ENCODE peak calls at places on chromosomes 13 and 19, in six cellular contexts. D is GM23248; P is germinal center; T is activated naive CD8-positive, alpha-beta T cell treated with anti-CD3 and anti-CD28 coated beads, Interleukin-2, amount 50 U/mL, for 24 hours; O is RWPE1; J is caudate nucleus. I is an unnamed sample.

GRCh38 chr13:31408927-31409326 is 209.2 kb downstream of the B3GLCT start:
- DNase-seq in P (no peak), O (no peak), J (no peak), D (no peak), T (no peak), I (no peak)

GRCh38 chr19:53621885-53622710 is 9.7 kb upstream of the DPRX start:
- DNase-seq in O (peak), D (no peak), J (no peak), P (no peak), T (no peak), I (no peak)

GRCh38 chr13:30111810-30112209 is 195.5 kb downstream of the KATNAL1 start:
- DNase-seq in T (peak), D (peak), O (no peak), P (peak), J (no peak), I (no peak)

GRCh38 chr13:99687728-99688397 is 186.6 kb downstream of the TM9SF2 start:
- DNase-seq in P (no peak), T (no peak), J (no peak), D (no peak), O (no peak), I (no peak)

GRCh38 chr19:37979547-37980082 is 72.6 kb downstream of the SIPA1L3 start:
- DNase-seq in T (no peak), P (no peak), O (peak), D (no peak), J (no peak), I (no peak)

GRCh38 chr19:39941615-39942507 is 7.4 kb upstream of the FCGBP start:
- DNase-seq in T (peak), P (peak), D (no peak), J (no peak), O (no peak), I (no peak)

GRCh38 chr13:30615851-30616311 is 1.8 kb upstream of the USPL1 start:
- DNase-seq in D (peak), P (peak), J (no peak), T (no peak), O (peak), I (no peak)

GRCh38 chr13:110575322-110576069 is 14.0 kb upstream of the RAB20 start:
- DNase-seq in O (no peak), T (peak), J (no peak), P (no peak), D (peak), I (no peak)

GRCh38 chr19:4754248-4754647 is 30.6 kb upstream of the DPP9 start:
- DNase-seq in J (no peak), P (no peak), O (no peak), T (no peak), D (no peak), I (no peak)

GRCh38 chr19:36006955-36007354 is 1.7 kb downstream of the SYNE4 start:
- DNase-seq in P (no peak), T (no peak), J (no peak), D (no peak), O (no peak), I (no peak)

GRCh38 chr19:12034196-12034595 is 1.3 kb downstream of the ZNF433 start:
- DNase-seq in J (no peak), D (peak), P (no peak), T (no peak), O (no peak), I (no peak)

GRCh38 chr13:94548382-94549240 is 47.3 kb downstream of the TGDS start:
- DNase-seq in T (no peak), P (peak), D (peak), J (peak), O (peak), I (peak)

GRCh38 chr19:29631450-29631849 is 25.4 kb downstream of the POP4 start:
- DNase-seq in T (no peak), O (no peak), P (no peak), J (no peak), D (no peak), I (no peak)

GRCh38 chr19:1213391-1214286 is 8.1 kb downstream of the STK11 start:
- DNase-seq in T (peak), P (no peak), D (peak), J (peak), O (peak), I (no peak)

GRCh38 chr13:20713751-20714150 is 10.3 kb downstream of the IL17D start:
- DNase-seq in J (no peak), T (no peak), O (no peak), D (peak), P (no peak), I (no peak)

GRCh38 chr13:85312071-85312470 is 487.1 kb downstream of the SLITRK6 start:
- DNase-seq in D (no peak), P (no peak), T (no peak), O (no peak), J (no peak), I (no peak)

GRCh38 chr13:100470841-100471505 is 117.6 kb downstream of the GGACT start:
- DNase-seq in D (no peak), P (no peak), O (no peak), J (no peak), T (no peak), I (no peak)

GRCh38 chr13:57044910-57045309 is 95.8 kb upstream of the PRR20A start:
- DNase-seq in D (no peak), O (no peak), T (no peak), P (no peak), J (no peak), I (no peak)

GRCh38 chr19:27679905-27680304 is 1533.0 kb downstream of the UQCRFS1 start:
- DNase-seq in P (no peak), D (no peak), T (no peak), J (no peak), O (no peak), I (no peak)

GRCh38 chr13:106393776-106394175 is 141.7 kb downstream of the EFNB2 start:
- DNase-seq in D (peak), T (no peak), O (peak), J (no peak), P (no peak), I (no peak)

GRCh38 chr13:62294210-62294609 is 878.6 kb upstream of the PCDH20 start:
- DNase-seq in D (no peak), O (peak), P (no peak), T (no peak), J (no peak), I (no peak)

GRCh38 chr13:33204130-33204927 is 81.2 kb downstream of the STARD13 start:
- DNase-seq in P (no peak), J (no peak), O (no peak), D (peak), T (no peak), I (no peak)

GRCh38 chr13:21060063-21060826 is 1.1 kb downstream of the LATS2 start:
- DNase-seq in P (no peak), D (peak), O (peak), T (no peak), J (no peak), I (no peak)

GRCh38 chr19:43739419-43739818 is 15.3 kb downstream of the SMG9 start:
- DNase-seq in P (no peak), J (no peak), O (no peak), D (no peak), T (no peak), I (no peak)

GRCh38 chr19:11479470-11480080 is 1.3 kb downstream of the ELAVL3 start:
- DNase-seq in D (peak), J (peak), T (peak), O (peak), P (peak), I (no peak)

GRCh38 chr13:48210178-48210577 is 22.8 kb upstream of the ITM2B start:
- DNase-seq in T (no peak), P (no peak), J (no peak), O (peak), D (peak), I (no peak)

GRCh38 chr19:55778331-55778730 is 9.4 kb downstream of the RFPL4AL1 start:
- DNase-seq in J (no peak), P (no peak), D (no peak), O (no peak), T (no peak), I (no peak)

GRCh38 chr19:48713041-48713863 is 6.3 kb downstream of the MAMSTR start:
- DNase-seq in T (peak), P (peak), O (no peak), D (peak), J (no peak), I (no peak)

GRCh38 chr19:44278181-44278690 is 18.6 kb downstream of the ZNF233 start:
- DNase-seq in J (no peak), D (peak), T (no peak), O (peak), P (no peak), I (no peak)

GRCh38 chr19:1874554-1875185 is 10.6 kb downstream of the ABHD17A start:
- DNase-seq in P (no peak), D (peak), J (no peak), O (no peak), T (no peak), I (no peak)

GRCh38 chr19:4060621-4061177 is 6.0 kb downstream of the ZBTB7A start:
- DNase-seq in P (no peak), T (no peak), D (no peak), J (no peak), O (no peak), I (no peak)

GRCh38 chr13:99425485-99426341 is 75.6 kb upstream of the TM9SF2 start:
- DNase-seq in O (no peak), P (peak), J (no peak), D (no peak), T (peak), I (no peak)

GRCh38 chr13:65606622-65607021 is 1623.5 kb downstream of the PCDH9 start:
- DNase-seq in T (no peak), D (no peak), O (no peak), J (no peak), P (no peak), I (no peak)

GRCh38 chr13:45409993-45410392 is 8.2 kb downstream of the SLC25A30 start:
- DNase-seq in O (no peak), P (no peak), T (no peak), J (no peak), D (no peak), I (no peak)

GRCh38 chr13:59447846-59448620 is 715.7 kb downstream of the DIAPH3 start:
- DNase-seq in D (peak), J (no peak), O (no peak), T (no peak), P (no peak), I (no peak)

GRCh38 chr19:35852029-35852780 is at the start of gene NPHS1:
- DNase-seq in T (no peak), D (no peak), P (no peak), J (no peak), O (no peak), I (no peak)

I was measured in central memory CD8-positive, alpha-beta T cell.